ENCODE peak calls at places on chromosomes 13 and 19, in seven cellular contexts. L is NCI-H1092; Y is cardiac fibroblast; I is A172; O is KBM-7; S is activated CD4-positive, alpha-beta T cell treated with anti-CD3 and anti-CD28 coated beads, Interleukin-2, amount 50 U/mL, for 24 hours; U is NAMALWA. M is an unnamed sample.

GRCh38 chr19:15595069-15595468 is 19.9 kb upstream of the CYP4F8 start:
- DNase-seq in L (no peak), Y (peak; percentile 10), I (peak; percentile 66), O (no peak), S (no peak), U (no peak), M (no peak)

GRCh38 chr13:20566424-20566916 is 487 bp upstream of the IFT88 start:
- DNase-seq in L (no peak), Y (peak; percentile 80), I (peak; percentile 70), O (no peak), S (peak; percentile 3), U (no peak), M (peak; percentile 62)

GRCh38 chr13:64529874-64530485 is 2700.2 kb downstream of the PCDH9 start:
- DNase-seq in L (no peak), Y (peak; percentile 48), I (peak; percentile 13), O (peak; percentile 60), S (no peak), U (peak; percentile 62), M (no peak)

GRCh38 chr13:27638521-27638920 is 16.8 kb downstream of the POLR1D start:
- DNase-seq in L (no peak), Y (peak; percentile 40), I (no peak), O (no peak), S (no peak), U (no peak), M (no peak)

GRCh38 chr19:54792814-54793213 is 10.6 kb upstream of the KIR2DL4 start:
- DNase-seq in L (no peak), Y (no peak), I (no peak), O (no peak), S (no peak), U (peak; percentile 11), M (no peak)

GRCh38 chr13:113652404-113653263 is 5.4 kb downstream of the ATP4B start:
- DNase-seq in L (no peak), Y (no peak), I (no peak), O (no peak), S (no peak), U (no peak), M (no peak)

GRCh38 chr19:38358071-38358470 is 16.3 kb upstream of the PSMD8 start:
- DNase-seq in L (no peak), Y (no peak), I (no peak), O (no peak), S (no peak), U (no peak), M (no peak)

GRCh38 chr19:18668252-18668631 is 15.2 kb upstream of the CRTC1 start:
- DNase-seq in L (no peak), Y (no peak), I (no peak), O (no peak), S (no peak), U (no peak), M (no peak)

GRCh38 chr19:47330466-47330869 is 1.5 kb upstream of the C5AR2 start:
- DNase-seq in L (no peak), Y (peak; percentile 77), I (no peak), O (no peak), S (no peak), U (no peak), M (no peak)

GRCh38 chr13:98484289-98485219 is 92.4 kb downstream of the STK24 start:
- DNase-seq in L (peak; percentile 34), Y (peak; percentile 98), I (peak; percentile 98), O (no peak), S (peak; percentile 35), U (no peak), M (peak; percentile 59)

GRCh38 chr19:51511353-51511752 is 9.8 kb upstream of the SIGLEC12 start:
- DNase-seq in L (no peak), Y (peak; percentile 17), I (no peak), O (peak; percentile 50), S (no peak), U (peak; percentile 20), M (no peak)

GRCh38 chr19:49929611-49930482 is 543 bp upstream of the NUP62 start:
- DNase-seq in L (peak; percentile 94), Y (peak; percentile 99), I (peak; percentile 96), O (peak; percentile 96), S (peak; percentile 95), U (peak; percentile 97), M (peak; percentile 92)

GRCh38 chr19:41708481-41708880 is at the start of gene CEACAM5:
- DNase-seq in L (no peak), Y (no peak), I (no peak), O (no peak), S (no peak), U (no peak), M (no peak)

GRCh38 chr13:110647365-110647737 is 32.0 kb downstream of the NAXD start:
- DNase-seq in L (no peak), Y (no peak), I (no peak), O (no peak), S (no peak), U (no peak), M (no peak)

GRCh38 chr19:5900976-5901375 is 2.6 kb downstream of the NDUFA11 start:
- DNase-seq in L (no peak), Y (no peak), I (no peak), O (no peak), S (no peak), U (no peak), M (no peak)

GRCh38 chr13:109476001-109476400 is 310.4 kb downstream of the IRS2 start:
- DNase-seq in L (no peak), Y (no peak), I (no peak), O (no peak), S (no peak), U (no peak), M (no peak)

GRCh38 chr19:55283548-55284393 is at the start of gene BRSK1:
- DNase-seq in L (peak; percentile 51), Y (peak; percentile 41), I (peak; percentile 60), O (no peak), S (no peak), U (no peak), M (peak; percentile 80)

GRCh38 chr13:65656740-65657329 is 1573.3 kb downstream of the PCDH9 start:
- DNase-seq in L (no peak), Y (peak; percentile 58), I (peak; percentile 1), O (no peak), S (no peak), U (peak; percentile 46), M (no peak)

GRCh38 chr19:39444598-39445257 is 654 bp upstream of the SUPT5H start:
- DNase-seq in L (no peak), Y (peak; percentile 47), I (no peak), O (peak; percentile 21), S (no peak), U (no peak), M (no peak)

GRCh38 chr13:74191036-74191809 is 57.0 kb upstream of the KLF12 start:
- DNase-seq in L (no peak), Y (no peak), I (peak; percentile 87), O (no peak), S (no peak), U (no peak), M (no peak)

GRCh38 chr13:112974676-112975075 is 5.7 kb downstream of the MCF2L start:
- DNase-seq in L (no peak), Y (no peak), I (no peak), O (no peak), S (no peak), U (no peak), M (no peak)

GRCh38 chr19:17757125-17757524 is 5.8 kb downstream of the FCHO1 start:
- DNase-seq in L (peak; percentile 84), Y (peak; percentile 53), I (peak; percentile 73), O (no peak), S (no peak), U (no peak), M (no peak)

GRCh38 chr19:3821156-3821555 is 35.0 kb upstream of the MATK start:
- DNase-seq in L (peak; percentile 29), Y (no peak), I (no peak), O (no peak), S (no peak), U (no peak), M (no peak)

GRCh38 chr13:37014609-37015008 is 14.0 kb downstream of the EXOSC8 start:
- DNase-seq in L (no peak), Y (no peak), I (no peak), O (no peak), S (no peak), U (no peak), M (no peak)

GRCh38 chr19:45215391-45216191 is 29.6 kb downstream of the EXOC3L2 start:
- DNase-seq in L (no peak), Y (no peak), I (no peak), O (no peak), S (no peak), U (no peak), M (no peak)

GRCh38 chr13:88217372-88217771 is 546.2 kb downstream of the SLITRK5 start:
- DNase-seq in L (no peak), Y (no peak), I (peak; percentile 41), O (no peak), S (no peak), U (no peak), M (no peak)

GRCh38 chr19:56085571-56086275 is 35.4 kb downstream of the ZNF787 start:
- DNase-seq in L (no peak), Y (peak; percentile 40), I (peak; percentile 46), O (no peak), S (no peak), U (no peak), M (no peak)